ENCODE peak calls at places on chromosome 13, in four cellular contexts. M is DND-41, D is A673, U is breast epithelium. H is an unnamed sample.

GRCh38 chr13:67014399-67014798 is 215.7 kb downstream of the PCDH9 start:
- DNase-seq in M (no peak), D (no peak), U (no peak), H (no peak)

GRCh38 chr13:89496478-89496877 is 1825.3 kb downstream of the SLITRK5 start:
- DNase-seq in M (no peak), D (no peak), U (no peak), H (no peak)

GRCh38 chr13:113649212-113649611 is 8.8 kb downstream of the ATP4B start:
- DNase-seq in M (no peak), D (no peak), U (no peak), H (no peak)

GRCh38 chr13:65656740-65657329 is 1573.3 kb downstream of the PCDH9 start:
- DNase-seq in M (no peak), D (peak), U (no peak), H (peak)

GRCh38 chr13:53473397-53473796 is 444.8 kb downstream of the OLFM4 start:
- DNase-seq in M (no peak), D (no peak), U (no peak), H (no peak)

GRCh38 chr13:24308068-24308445 is 1.3 kb upstream of the C1QTNF9 start:
- DNase-seq in M (no peak), D (no peak), U (no peak), H (no peak)

GRCh38 chr13:29849731-29850212 is 645 bp downstream of the UBL3 start:
- DNase-seq in M (peak), D (peak), U (peak), H (peak)

GRCh38 chr13:44280461-44280860 is 93.2 kb upstream of the SERP2 start:
- DNase-seq in M (no peak), D (no peak), U (no peak), H (peak)

GRCh38 chr13:50798923-50799322 is 44.6 kb downstream of the DLEU7 start:
- DNase-seq in M (no peak), D (no peak), U (no peak), H (peak)

GRCh38 chr13:108572782-108573211 is 56.6 kb upstream of the MYO16 start:
- DNase-seq in M (no peak), D (no peak), U (no peak), H (no peak)

GRCh38 chr13:83738407-83738806 is 143.9 kb downstream of the SLITRK1 start:
- DNase-seq in M (no peak), D (no peak), U (no peak), H (no peak)

GRCh38 chr13:113146750-113147149 is 11.7 kb upstream of the PROZ start:
- DNase-seq in M (no peak), D (no peak), U (no peak), H (no peak)

GRCh38 chr13:111927181-111927540 is 139.8 kb upstream of the SOX1 start:
- DNase-seq in M (no peak), D (no peak), U (no peak), H (no peak)

GRCh38 chr13:25654332-25654731 is 282.6 kb downstream of the ATP8A2 start:
- DNase-seq in M (no peak), D (no peak), U (no peak), H (no peak)

GRCh38 chr13:53821632-53822031 is 793.0 kb downstream of the OLFM4 start:
- DNase-seq in M (no peak), D (no peak), U (no peak), H (no peak)

GRCh38 chr13:76884167-76884566 is 2.0 kb downstream of the KCTD12 start:
- DNase-seq in M (no peak), D (peak), U (peak), H (peak)
- H3K4me3 ChIP-seq in M (no peak), D (no peak), U (peak), H (peak)

GRCh38 chr13:97275265-97275664 is 53.1 kb downstream of the MBNL2 start:
- DNase-seq in M (no peak), D (peak), U (no peak), H (peak)
- H3K4me3 ChIP-seq in M (no peak), D (no peak), U (no peak), H (no peak)

GRCh38 chr13:30978981-30979956 is 46.8 kb downstream of the TEX26 start:
- DNase-seq in M (peak), D (peak), U (no peak), H (no peak)
- H3K4me3 ChIP-seq in M (no peak), D (no peak), U (no peak), H (no peak)

DNA sequence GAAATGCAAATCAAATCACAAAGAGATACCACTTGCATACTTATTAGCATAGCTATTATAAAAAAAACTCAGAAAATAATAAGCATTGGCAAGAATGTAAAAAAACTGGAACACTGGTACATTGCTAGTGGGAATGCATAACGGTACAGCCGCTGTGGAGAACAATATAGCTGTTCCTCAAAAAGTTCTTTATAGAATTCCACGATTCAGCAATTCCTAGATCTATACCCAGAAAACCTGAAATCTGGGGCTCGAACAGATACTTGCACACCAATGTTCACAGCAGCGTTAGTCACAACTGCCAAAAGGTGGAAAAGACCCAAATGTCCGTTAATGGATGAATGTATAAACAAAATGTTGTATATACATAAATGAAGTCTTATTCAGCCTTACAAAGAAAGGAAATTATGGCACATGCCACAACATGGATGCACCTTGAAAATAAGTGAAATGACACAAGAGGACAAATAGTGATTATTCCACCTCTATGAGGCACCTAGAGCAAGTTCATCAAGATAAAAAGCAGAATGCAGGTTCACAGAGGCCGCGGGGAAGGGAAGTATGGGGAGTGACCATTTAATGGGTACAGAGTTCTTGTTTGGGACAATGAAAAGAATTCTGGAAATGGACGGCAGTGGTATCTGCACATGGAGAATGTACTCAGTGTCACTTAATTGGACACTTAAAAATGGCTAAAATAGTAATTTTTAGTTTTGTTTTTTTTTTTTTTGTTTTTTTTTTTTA is 107.2 kb downstream of the USP12 start:
- DNase-seq in M (no peak), D (no peak), U (no peak), H (no peak)
- H3K4me3 ChIP-seq in M (no peak), D (no peak), U (no peak), H (no peak)

GRCh38 chr13:27792393-27793218 is at the start of gene GSX1:
- DNase-seq in M (no peak), D (peak), U (peak), H (peak)
- H3K4me3 ChIP-seq in M (peak), D (peak), U (peak), H (peak)

DNA sequence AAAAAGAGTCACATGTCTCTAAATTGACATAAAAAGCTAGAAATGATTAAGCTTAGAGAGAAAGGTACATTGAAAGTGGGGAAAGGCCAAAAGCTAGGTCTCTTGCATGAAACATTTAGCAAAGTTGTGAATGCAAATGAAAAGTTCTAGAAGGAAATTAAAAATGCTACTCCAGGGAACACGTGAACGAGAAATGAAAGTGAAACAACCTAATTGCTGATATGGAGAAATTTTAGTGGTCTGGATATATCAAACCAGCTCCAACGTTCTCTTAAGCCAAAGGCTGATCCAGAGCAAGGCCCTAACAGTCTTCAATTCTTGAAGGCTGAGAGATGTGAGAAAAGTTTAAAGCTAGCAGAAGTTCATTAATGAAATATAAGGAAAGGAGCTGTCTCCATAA is 419.8 kb downstream of the SLITRK6 start:
- DNase-seq in M (no peak), D (no peak), U (no peak), H (no peak)
- H3K4me3 ChIP-seq in M (no peak), D (no peak), U (no peak), H (no peak)

GRCh38 chr13:22154041-22154440 is 483.2 kb downstream of the FGF9 start:
- DNase-seq in M (no peak), D (no peak), U (no peak), H (no peak)
- H3K4me3 ChIP-seq in M (no peak), D (no peak), U (no peak), H (no peak)

GRCh38 chr13:103282571-103283450 is 216.6 kb upstream of the SLC10A2 start:
- DNase-seq in M (no peak), D (no peak), U (no peak), H (peak)
- H3K4me3 ChIP-seq in M (no peak), D (no peak), U (no peak), H (peak)

GRCh38 chr13:28492527-28493367 is 2.2 kb downstream of the FLT1 start:
- DNase-seq in M (peak), D (no peak), U (no peak), H (no peak)

GRCh38 chr13:28493740-28494536 is 990 bp downstream of the FLT1 start:
- DNase-seq in M (no peak), D (no peak), U (no peak), H (no peak)

GRCh38 chr13:28494861-28495585 is at the start of gene FLT1:
- DNase-seq in M (peak), D (peak), U (no peak), H (no peak)

GRCh38 chr13:28495586-28496564 is 947 bp upstream of the FLT1 start:
- DNase-seq in M (no peak), D (no peak), U (peak), H (no peak)

GRCh38 chr13:28494537-28494860 is 429 bp downstream of the FLT1 start:
- DNase-seq in M (no peak), D (peak), U (no peak), H (no peak)
- H3K4me3 ChIP-seq in M (peak), D (peak), U (peak), H (peak)

H was measured in fibroblast of the aortic adventitia.